ENCODE peak calls at places on chromosome 5, in six cellular contexts. C is NCI-H774, O is T-helper 9 cell, D is suprapubic skin, G is NCI-H1092 treated with DMSO at 0.1 percent for 48 hours, B is NCI-H2171. N is an unnamed sample.

GRCh38 chr5:87411586-87412416 is 929 bp downstream of the CCNH start:
- DNase-seq in C (no peak), O (peak), D (peak), G (peak), B (no peak), N (no peak)

GRCh38 chr5:38793099-38793498 is 52.7 kb upstream of the OSMR start:
- DNase-seq in C (peak), O (no peak), D (no peak), G (no peak), B (no peak), N (no peak)

GRCh38 chr5:171596391-171596878 is 177.0 kb downstream of the FGF18 start:
- DNase-seq in C (no peak), O (no peak), D (no peak), G (no peak), B (no peak), N (no peak)

GRCh38 chr5:80957031-80957761 is 3.0 kb upstream of the RASGRF2 start:
- DNase-seq in C (peak), O (no peak), D (no peak), G (peak), B (no peak), N (no peak)

GRCh38 chr5:85000671-85001070 is 616.0 kb upstream of the EDIL3 start:
- DNase-seq in C (no peak), O (no peak), D (no peak), G (no peak), B (no peak), N (no peak)

GRCh38 chr5:149500922-149501582 is 50.2 kb downstream of the CSNK1A1 start:
- DNase-seq in C (no peak), O (no peak), D (no peak), G (no peak), B (no peak), N (no peak)

GRCh38 chr5:87900419-87900818 is 368.2 kb downstream of the TMEM161B start:
- DNase-seq in C (no peak), O (no peak), D (no peak), G (no peak), B (no peak), N (no peak)

GRCh38 chr5:176190886-176191755 is 47.1 kb upstream of the SIMC1 start:
- DNase-seq in C (no peak), O (no peak), D (no peak), G (no peak), B (no peak), N (no peak)

GRCh38 chr5:68114641-68115040 is 100.9 kb upstream of the PIK3R1 start:
- DNase-seq in C (no peak), O (no peak), D (no peak), G (no peak), B (no peak), N (no peak)

GRCh38 chr5:116517557-116517956 is 57.1 kb downstream of the SEMA6A start:
- DNase-seq in C (no peak), O (no peak), D (no peak), G (no peak), B (no peak), N (no peak)

GRCh38 chr5:53076014-53076413 is 33.5 kb downstream of the MOCS2 start:
- DNase-seq in C (no peak), O (no peak), D (no peak), G (no peak), B (no peak), N (no peak)

GRCh38 chr5:169703803-169704202 is 66.7 kb downstream of the DOCK2 start:
- DNase-seq in C (no peak), O (no peak), D (no peak), G (no peak), B (no peak), N (no peak)

GRCh38 chr5:31530541-31531265 is 1.2 kb downstream of the DROSHA start:
- DNase-seq in C (no peak), O (no peak), D (no peak), G (no peak), B (no peak), N (no peak)

GRCh38 chr5:79448336-79448735 is 65.6 kb downstream of the HOMER1 start:
- DNase-seq in C (no peak), O (no peak), D (no peak), G (no peak), B (no peak), N (no peak)

GRCh38 chr5:112848116-112848811 is 12.8 kb upstream of the SRP19 start:
- DNase-seq in C (peak), O (no peak), D (no peak), G (peak), B (peak), N (peak)